ENCODE peak calls at places on chromosomes 5 and 9, in six cellular contexts. F is mesendoderm, U is IMR-90, X is mesenchymal stem cell, H is H1, Q is trophoblast cell. Z is an unnamed sample.

GRCh38 chr5:155290937-155291336 is 277.4 kb downstream of the KIF4B start:
- DNase-seq in F (no peak), U (no peak), X (no peak), H (no peak), Q (no peak), Z (no peak)

GRCh38 chr9:114006931-114007691 is 71.0 kb downstream of the AMBP start:
- DNase-seq in F (no peak), U (no peak), X (no peak), H (no peak), Q (no peak), Z (no peak)

GRCh38 chr5:5342784-5343183 is 79.7 kb upstream of the ICE1 start:
- DNase-seq in F (no peak), U (peak), X (peak), H (no peak), Q (no peak), Z (no peak)

GRCh38 chr5:73783823-73784222 is 157.8 kb downstream of the ARHGEF28 start:
- DNase-seq in F (no peak), U (peak), X (peak), H (no peak), Q (no peak), Z (no peak)

GRCh38 chr9:107782381-107782780 is 292.8 kb upstream of the KLF4 start:
- DNase-seq in F (no peak), U (peak), X (peak), H (no peak), Q (no peak), Z (no peak)

GRCh38 chr5:147439253-147439652 is 70.6 kb downstream of the DPYSL3 start:
- DNase-seq in F (no peak), U (peak), X (peak), H (no peak), Q (no peak), Z (no peak)

GRCh38 chr9:93296889-93297480 is 113.0 kb downstream of the WNK2 start:
- DNase-seq in F (no peak), U (no peak), X (no peak), H (no peak), Q (no peak), Z (no peak)

GRCh38 chr9:87249029-87249428 is 248.6 kb upstream of the DAPK1 start:
- DNase-seq in F (no peak), U (no peak), X (no peak), H (no peak), Q (no peak), Z (no peak)

GRCh38 chr5:146877783-146878470 is 630 bp downstream of the PPP2R2B start:
- DNase-seq in F (peak), U (no peak), X (peak), H (no peak), Q (peak), Z (peak)

GRCh38 chr5:139776856-139777255 is 18.8 kb upstream of the PSD2 start:
- DNase-seq in F (no peak), U (no peak), X (no peak), H (no peak), Q (no peak), Z (no peak)

GRCh38 chr9:105132576-105132975 is 111.9 kb upstream of the SLC44A1 start:
- DNase-seq in F (peak), U (peak), X (peak), H (no peak), Q (peak), Z (no peak)

GRCh38 chr5:42274913-42275312 is 148.3 kb upstream of the GHR start:
- DNase-seq in F (peak), U (no peak), X (no peak), H (no peak), Q (no peak), Z (no peak)

GRCh38 chr9:125574136-125574877 is 132.7 kb downstream of the MAPKAP1 start:
- DNase-seq in F (no peak), U (no peak), X (no peak), H (no peak), Q (no peak), Z (no peak)

GRCh38 chr9:97060796-97061195 is 21.9 kb upstream of the CTSV start:
- DNase-seq in F (no peak), U (no peak), X (no peak), H (no peak), Q (no peak), Z (no peak)

GRCh38 chr5:149915392-149916260 is 29.0 kb downstream of the PDE6A start:
- DNase-seq in F (peak), U (no peak), X (no peak), H (no peak), Q (peak), Z (no peak)

GRCh38 chr9:131813116-131813515 is 73.2 kb upstream of the RAPGEF1 start:
- DNase-seq in F (no peak), U (peak), X (no peak), H (no peak), Q (no peak), Z (no peak)

GRCh38 chr9:90641868-90642558 is 611 bp downstream of the DIRAS2 start:
- DNase-seq in F (peak), U (no peak), X (peak), H (no peak), Q (peak), Z (peak)

GRCh38 chr5:105762728-105763127 is 1908.0 kb downstream of the EFNA5 start:
- DNase-seq in F (no peak), U (no peak), X (no peak), H (no peak), Q (no peak), Z (no peak)

GRCh38 chr9:133715866-133716563 is 22.1 kb downstream of the SARDH start:
- DNase-seq in F (no peak), U (peak), X (peak), H (no peak), Q (no peak), Z (no peak)

GRCh38 chr5:130874861-130875419 is 290.1 kb downstream of the HINT1 start:
- DNase-seq in F (no peak), U (no peak), X (no peak), H (no peak), Q (no peak), Z (no peak)

GRCh38 chr9:120563044-120563443 is 16.9 kb downstream of the CDK5RAP2 start:
- DNase-seq in F (no peak), U (no peak), X (no peak), H (no peak), Q (no peak), Z (no peak)

GRCh38 chr5:123701511-123702200 is 189.7 kb downstream of the CSNK1G3 start:
- DNase-seq in F (no peak), U (no peak), X (no peak), H (no peak), Q (no peak), Z (no peak)

GRCh38 chr5:142131394-142131793 is 22.8 kb downstream of the NDFIP1 start:
- DNase-seq in F (no peak), U (no peak), X (no peak), H (no peak), Q (no peak), Z (no peak)

GRCh38 chr5:142125378-142125777 is 16.8 kb downstream of the NDFIP1 start:
- DNase-seq in F (no peak), U (no peak), X (no peak), H (no peak), Q (no peak), Z (no peak)

GRCh38 chr5:142125963-142126362 is 17.4 kb downstream of the NDFIP1 start:
- DNase-seq in F (no peak), U (no peak), X (no peak), H (no peak), Q (no peak), Z (no peak)

GRCh38 chr5:142129447-142129846 is 20.9 kb downstream of the NDFIP1 start:
- DNase-seq in F (no peak), U (no peak), X (no peak), H (no peak), Q (no peak), Z (no peak)

GRCh38 chr5:142128675-142129208 is 20.2 kb downstream of the NDFIP1 start:
- DNase-seq in F (no peak), U (no peak), X (no peak), H (no peak), Q (no peak), Z (no peak)
- H3K23ac ChIP-seq in F (no peak), U (no peak), X (no peak), H (no peak), Q (no peak), Z (no peak)

GRCh38 chr9:122936464-122936863 is 4.4 kb upstream of the RABGAP1 start:
- DNase-seq in F (no peak), U (no peak), X (no peak), H (no peak), Q (no peak), Z (no peak)
- H3K4me3 ChIP-seq in F (no peak), U (no peak), X (no peak), H (no peak), Q (no peak), Z (no peak)

DNA sequence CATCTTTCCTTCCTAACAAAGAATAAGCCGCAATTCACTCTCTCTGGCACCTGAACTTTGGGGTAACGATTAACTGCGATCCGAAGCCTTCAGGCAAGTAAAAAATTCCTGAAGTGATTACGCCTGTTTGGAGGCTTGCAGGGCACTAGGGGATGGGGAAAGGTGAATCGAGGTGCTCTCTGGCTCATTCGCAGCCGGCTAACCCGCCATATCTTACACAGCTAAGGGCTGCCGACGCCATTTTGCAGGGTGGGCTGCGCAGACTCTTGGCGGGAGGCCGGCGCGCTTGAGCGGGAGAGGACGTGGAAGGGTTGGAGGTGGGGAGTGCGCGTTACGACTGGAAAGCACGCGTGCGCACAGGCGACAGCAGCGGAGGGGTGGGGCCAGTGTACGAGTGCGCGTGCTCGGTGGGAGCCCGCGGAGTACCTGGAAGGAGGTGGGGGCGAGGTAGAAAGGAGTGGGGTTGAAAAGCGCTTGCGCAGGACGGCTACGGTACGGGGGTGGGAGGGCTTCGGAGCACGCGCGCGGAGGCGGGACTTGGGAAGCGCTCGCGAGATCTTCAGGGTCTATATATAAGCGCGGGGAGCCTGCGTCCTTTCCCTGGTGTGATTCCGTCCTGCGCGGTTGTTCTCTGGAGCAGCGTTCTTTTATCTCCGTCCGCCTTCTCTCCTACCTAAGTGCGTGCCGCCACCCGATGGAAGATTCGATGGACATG is at the start of gene NPM1:
- DNase-seq in F (peak), U (peak), X (peak), H (peak), Q (peak), Z (peak)
- H2BK5ac ChIP-seq in F (peak), U (peak), X (peak), H (peak), Q (peak), Z (peak)

GRCh38 chr5:177552839-177553455 is 1.4 kb downstream of the FAM193B start:
- DNase-seq in F (no peak), U (no peak), X (peak), H (no peak), Q (no peak), Z (no peak)
- H3K23ac ChIP-seq in F (no peak), U (peak), X (no peak), H (no peak), Q (peak), Z (no peak)

Z was measured in neuronal stem cell.